ENCODE peak calls at places on chromosomes 4 and X, in nine cellular contexts. F, C, T, L, J, D, U, H and Y are unnamed samples.

GRCh38 chr4:23374280-23374679 is 515.6 kb downstream of the PPARGC1A start:
- DNase-seq in F (no peak), C (no peak), T (no peak), L (no peak), J (no peak), D (no peak), U (no peak), H (no peak), Y (peak; percentile 23)

GRCh38 chr4:106368678-106369077 is at the start of gene GIMD1:
- DNase-seq in F (no peak), C (no peak), T (no peak), L (no peak), J (no peak), D (no peak), U (no peak), H (no peak), Y (no peak)

GRCh38 chr4:69896530-69897116 is 34.2 kb upstream of the CSN1S1 start:
- DNase-seq in F (no peak), C (no peak), T (no peak), L (no peak), J (no peak), D (no peak), U (no peak), H (no peak), Y (no peak)

GRCh38 chrX:44748014-44748413 is 95.8 kb upstream of the DUSP21 start:
- DNase-seq in F (no peak), C (no peak), T (no peak), L (no peak), J (peak; percentile 9), D (no peak), U (no peak), H (no peak), Y (no peak)

GRCh38 chr4:1809754-1810502 is 16.8 kb downstream of the FGFR3 start:
- DNase-seq in F (peak; percentile 71), C (peak; percentile 76), T (peak; percentile 89), L (no peak), J (peak; percentile 32), D (no peak), U (peak; percentile 93), H (peak; percentile 74), Y (peak; percentile 86)

GRCh38 chr4:157095716-157096115 is 19.8 kb downstream of the GLRB start:
- DNase-seq in F (no peak), C (no peak), T (no peak), L (no peak), J (no peak), D (no peak), U (no peak), H (no peak), Y (no peak)

GRCh38 chrX:150362599-150363481 is at the start of gene MAMLD1:
- DNase-seq in F (peak; percentile 67), C (peak; percentile 46), T (no peak), L (no peak), J (peak; percentile 76), D (peak; percentile 34), U (peak; percentile 32), H (peak; percentile 70), Y (peak; percentile 70)

GRCh38 chr4:75308049-75308448 is 206.2 kb downstream of the RCHY1 start:
- DNase-seq in F (no peak), C (no peak), T (no peak), L (no peak), J (no peak), D (no peak), U (no peak), H (no peak), Y (no peak)

GRCh38 chr4:55258152-55258863 is 87.7 kb upstream of the SRD5A3 start:
- DNase-seq in F (no peak), C (no peak), T (no peak), L (no peak), J (no peak), D (no peak), U (no peak), H (no peak), Y (no peak)

GRCh38 chr4:123555500-123556273 is 159.1 kb downstream of the SPRY1 start:
- DNase-seq in F (peak; percentile 93), C (peak; percentile 96), T (no peak), L (peak; percentile 81), J (peak; percentile 95), D (peak; percentile 87), U (no peak), H (peak; percentile 96), Y (peak; percentile 88)

GRCh38 chr4:76108467-76109181 is 34.1 kb downstream of the ART3 start:
- DNase-seq in F (no peak), C (no peak), T (no peak), L (no peak), J (no peak), D (no peak), U (no peak), H (no peak), Y (no peak)

DNA sequence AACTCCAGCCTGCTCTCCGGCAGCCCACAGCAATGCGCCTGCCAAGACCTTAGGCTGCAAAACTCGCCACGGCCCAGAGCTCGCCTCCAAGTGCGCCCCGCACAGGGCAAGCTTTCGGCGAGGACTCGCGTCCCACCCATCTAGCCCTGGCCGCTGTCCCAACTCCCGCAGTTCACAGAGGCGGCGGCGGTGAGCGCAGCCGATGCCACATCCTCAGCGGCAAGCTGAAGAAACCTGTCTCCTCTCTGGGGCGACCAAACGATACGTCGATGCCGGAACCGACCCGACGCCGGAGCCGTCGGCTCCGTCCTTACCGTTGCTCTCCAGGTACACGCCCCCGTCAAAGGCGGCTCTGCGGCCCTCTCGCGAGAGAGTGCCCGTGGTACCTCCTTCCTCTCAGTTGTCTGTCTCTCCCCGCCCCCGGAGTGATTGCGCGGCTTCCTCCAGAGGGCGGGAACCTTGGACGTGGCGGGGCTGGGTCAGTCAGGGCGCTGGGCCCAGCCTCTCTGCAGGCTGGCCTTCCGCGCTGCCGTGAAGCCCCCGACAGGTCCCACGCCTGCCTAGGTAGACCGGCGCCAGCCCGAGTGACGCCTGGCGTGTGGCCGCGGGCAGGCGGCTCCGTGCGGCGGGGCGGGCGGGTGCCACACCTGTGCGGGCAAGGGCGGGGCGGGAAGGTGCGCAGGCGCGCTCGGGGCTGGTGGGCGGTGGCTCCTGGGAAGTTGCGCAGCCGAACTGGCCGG is 380 bp upstream of the RAB33B start:
- DNase-seq in F (peak; percentile 98), C (peak; percentile 98), T (peak; percentile 96), L (peak; percentile 83), J (peak; percentile 97), D (peak; percentile 98), U (peak; percentile 96), H (peak; percentile 97), Y (peak; percentile 93)
- TF ChIP-seq CTCF in F (peak; percentile 17), C (peak; percentile 10), T (peak; percentile 11), L (peak; percentile 34), J (no peak), D (no peak), U (peak; percentile 19), H (no peak), Y (peak; percentile 11)

GRCh38 chrX:133776072-133776471 is 209.3 kb downstream of the GPC3 start:
- DNase-seq in F (peak; percentile 9), C (peak; percentile 23), T (peak; percentile 4), L (no peak), J (peak; percentile 10), D (no peak), U (peak; percentile 6), H (peak; percentile 27), Y (no peak)
- TF ChIP-seq CTCF in F (peak; percentile 33), C (peak; percentile 49), T (peak; percentile 7), L (peak; percentile 34), J (peak; percentile 71), D (no peak), U (peak; percentile 35), H (peak; percentile 26), Y (peak; percentile 50)

GRCh38 chr4:3721627-3722026 is 44.6 kb upstream of the ADRA2C start:
- DNase-seq in F (no peak), C (no peak), T (no peak), L (no peak), J (no peak), D (no peak), U (no peak), H (no peak), Y (no peak)

GRCh38 chr4:3725936-3726895 is 40.0 kb upstream of the ADRA2C start:
- DNase-seq in F (no peak), C (no peak), T (no peak), L (no peak), J (no peak), D (no peak), U (no peak), H (no peak), Y (no peak)

GRCh38 chr4:3722446-3723231 is 43.5 kb upstream of the ADRA2C start:
- DNase-seq in F (no peak), C (no peak), T (no peak), L (no peak), J (no peak), D (no peak), U (no peak), H (no peak), Y (no peak)

GRCh38 chr4:3723232-3723642 is 42.9 kb upstream of the ADRA2C start:
- DNase-seq in F (no peak), C (no peak), T (no peak), L (no peak), J (no peak), D (no peak), U (no peak), H (no peak), Y (no peak)

GRCh38 chr4:3724319-3725231 is 41.6 kb upstream of the ADRA2C start:
- DNase-seq in F (no peak), C (no peak), T (no peak), L (no peak), J (no peak), D (no peak), U (no peak), H (no peak), Y (no peak)
- TF ChIP-seq CTCF in F (no peak), C (no peak), T (no peak), L (no peak), J (no peak), D (no peak), U (no peak), H (no peak), Y (no peak)

GRCh38 chrX:16992902-16993301 is 46.4 kb downstream of the REPS2 start:
- DNase-seq in F (peak; percentile 19), C (peak; percentile 41), T (no peak), L (no peak), J (no peak), D (no peak), U (no peak), H (no peak), Y (no peak)
- TF ChIP-seq CTCF in F (no peak), C (no peak), T (no peak), L (no peak), J (no peak), D (no peak), U (no peak), H (no peak), Y (no peak)

DNA sequence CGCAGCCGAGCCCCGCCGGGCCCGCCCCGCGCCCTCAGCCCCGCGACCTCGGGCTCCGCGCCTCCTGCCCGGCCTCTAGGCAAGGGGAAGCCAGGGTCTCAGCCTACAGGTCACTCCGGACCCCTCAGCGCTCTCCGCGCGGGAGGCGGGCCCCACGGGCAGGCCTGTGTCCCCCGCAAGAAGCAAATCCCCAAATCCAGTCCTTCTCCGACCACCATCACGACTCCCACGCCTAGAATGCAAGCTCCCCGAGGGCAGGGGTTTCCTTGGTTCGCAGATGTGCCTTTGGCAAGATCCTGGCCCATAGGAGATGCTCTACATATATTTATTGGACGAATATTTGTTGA is 230 bp upstream of the CCDC149 start:
- DNase-seq in F (no peak), C (no peak), T (no peak), L (no peak), J (no peak), D (no peak), U (no peak), H (no peak), Y (no peak)
- TF ChIP-seq CTCF in F (no peak), C (no peak), T (no peak), L (no peak), J (no peak), D (no peak), U (no peak), H (no peak), Y (no peak)